ENCODE peak calls at places on chromosome 5, in ten cellular contexts. R, Y, I, O, A, H, V, B, F and W are unnamed samples. For H3K4me1, the result is how much of the 10 kb centered on the place peaks cover.

GRCh38 chr5:42423285-42424152 is at the start of gene GHR:
- DNase-seq in H (peak), R (peak), B (peak), V (peak), A (peak), F (peak), O (peak), Y (peak), I (peak), W (peak)

GRCh38 chr5:146410272-146410671 is 36.9 kb upstream of the TCERG1 start:
- DNase-seq in A (no peak), V (no peak), R (no peak), I (no peak), B (no peak), O (no peak), Y (no peak), H (no peak), F (no peak), W (no peak)

GRCh38 chr5:178093129-178093528 is 20.2 kb upstream of the N4BP3 start:
- DNase-seq in B (no peak), A (no peak), V (no peak), Y (no peak), O (no peak), F (no peak), H (no peak), I (no peak), R (no peak), W (no peak)

GRCh38 chr5:44885903-44886302 is 77.2 kb downstream of the MRPS30 start:
- DNase-seq in B (no peak), O (peak), H (no peak), A (no peak), Y (no peak), V (no peak), R (no peak), F (no peak), I (no peak), W (no peak)

GRCh38 chr5:132227485-132228240 is at the start of gene P4HA2:
- DNase-seq in A (peak), F (peak), Y (peak), O (peak), B (peak), R (peak), H (peak), I (peak), V (peak), W (peak)

GRCh38 chr5:55227738-55228430 is 769 bp upstream of the MCIDAS start:
- DNase-seq in H (no peak), V (no peak), Y (no peak), R (no peak), O (no peak), I (no peak), A (no peak), F (no peak), B (no peak), W (no peak)

GRCh38 chr5:35777358-35778087 is 79.2 kb upstream of the IL7R start:
- DNase-seq in F (peak), A (peak), V (peak), O (peak), R (peak), Y (peak), H (peak), B (peak), I (peak), W (peak)

GRCh38 chr5:21613971-21614488 is 1239.1 kb downstream of the CDH12 start:
- DNase-seq in A (no peak), V (no peak), F (no peak), H (no peak), R (no peak), Y (peak), I (no peak), B (no peak), O (no peak), W (no peak)

GRCh38 chr5:116759860-116760644 is 185.4 kb upstream of the SEMA6A start:
- DNase-seq in H (no peak), A (no peak), O (no peak), I (no peak), R (no peak), B (no peak), Y (peak), F (no peak), V (no peak), W (no peak)

GRCh38 chr5:124932791-124933600 is 186.6 kb upstream of the ZNF608 start:
- DNase-seq in H (no peak), R (no peak), Y (no peak), I (peak), B (peak), O (no peak), F (peak), A (peak), V (peak), W (no peak)

GRCh38 chr5:132363431-132364112 is 5.9 kb upstream of the SLC22A5 start:
- DNase-seq in F (peak), O (no peak), R (peak), H (no peak), V (no peak), I (peak), A (peak), B (peak), Y (no peak), W (no peak)

GRCh38 chr5:158140120-158140778 is 281.3 kb upstream of the CLINT1 start:
- DNase-seq in A (peak), I (peak), H (no peak), F (peak), V (no peak), R (no peak), B (no peak), O (no peak), Y (no peak), W (no peak)

GRCh38 chr5:158013303-158013702 is 154.4 kb upstream of the CLINT1 start:
- DNase-seq in B (no peak), F (no peak), Y (no peak), O (no peak), H (no peak), I (no peak), A (no peak), R (no peak), V (no peak), W (no peak)

GRCh38 chr5:172529896-172530295 is 75.6 kb upstream of the SH3PXD2B start:
- DNase-seq in V (no peak), R (no peak), A (no peak), F (no peak), B (no peak), I (no peak), O (no peak), H (peak), Y (no peak), W (no peak)

GRCh38 chr5:132907161-132907560 is 33.7 kb downstream of the LEAP2 start:
- DNase-seq in I (no peak), R (no peak), Y (no peak), F (no peak), A (no peak), O (no peak), B (no peak), H (no peak), V (no peak), W (no peak)

GRCh38 chr5:14502291-14502690 is 79.3 kb upstream of the OTULINL start:
- DNase-seq in B (no peak), V (no peak), Y (no peak), H (no peak), F (no peak), I (no peak), R (no peak), A (no peak), O (no peak), W (no peak)

GRCh38 chr5:14741721-14742426 is 77.4 kb downstream of the OTULIN start:
- DNase-seq in V (no peak), R (no peak), Y (no peak), I (no peak), B (no peak), O (no peak), H (no peak), F (no peak), A (no peak), W (no peak)

GRCh38 chr5:128532776-128533175 is 5.3 kb downstream of the FBN2 start:
- DNase-seq in O (no peak), I (no peak), R (no peak), A (no peak), Y (no peak), V (no peak), F (no peak), H (no peak), B (no peak), W (no peak)
- H3K4me3 ChIP-seq in O (no peak), I (no peak), R (no peak), A (no peak), Y (no peak), V (no peak), F (no peak), H (no peak), B (no peak), W (no peak)

DNA sequence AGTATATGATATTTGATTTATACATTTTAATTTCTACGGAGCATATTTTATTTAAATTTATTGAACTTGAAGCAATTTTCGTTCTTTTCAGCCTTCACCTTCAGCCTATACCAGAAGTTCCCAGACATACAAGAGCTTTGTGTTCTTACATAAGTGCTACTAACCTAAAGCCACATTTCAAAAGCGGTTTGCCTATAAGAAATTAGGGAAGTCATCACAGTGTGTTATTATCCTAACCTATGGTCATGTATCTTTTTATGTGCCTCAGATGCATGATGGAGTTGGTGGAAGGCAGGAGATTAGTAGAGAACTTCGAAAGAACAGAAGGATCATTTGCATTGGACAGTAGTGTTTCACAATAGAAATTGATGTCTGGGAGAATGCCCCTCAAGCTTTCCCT is 3.1 kb downstream of the KIF2A start:
- DNase-seq in I (no peak), V (no peak), F (no peak), Y (no peak), A (no peak), B (no peak), R (no peak), H (no peak), O (no peak), W (no peak)
- TF ChIP-seq CTCF in I (no peak), V (no peak), F (no peak), Y (no peak), A (no peak), B (no peak), R (no peak), H (no peak), O (no peak), W (no peak)

DNA sequence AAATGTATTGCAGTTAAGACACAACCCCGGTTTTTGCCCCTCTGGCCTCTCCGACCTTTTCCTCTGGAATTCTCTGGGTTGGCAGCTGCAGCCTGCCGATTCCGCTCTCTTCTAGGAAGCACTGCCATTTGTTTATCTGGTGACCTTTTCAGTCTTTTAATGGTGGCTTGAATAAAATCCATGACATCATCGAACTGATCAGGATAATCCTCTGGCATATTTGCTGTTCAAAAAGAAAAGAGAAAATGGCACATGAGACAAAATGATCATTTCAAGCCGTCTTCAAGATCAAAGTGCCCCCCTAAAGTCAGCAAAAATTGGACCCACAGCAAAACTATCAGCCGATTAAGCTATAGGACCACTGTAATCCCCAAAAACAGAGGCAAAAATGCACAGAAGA is 23.9 kb downstream of the GDNF start:
- DNase-seq in F (no peak), O (no peak), A (no peak), I (no peak), B (no peak), R (no peak), H (no peak), Y (no peak), V (no peak), W (no peak)
- H3K4me1 ChIP-seq in F (under half), O (under half), A (under half), I (under half), B (under half), R (under half), H (under half), Y (under half), V (under half), W (under half)

DNA sequence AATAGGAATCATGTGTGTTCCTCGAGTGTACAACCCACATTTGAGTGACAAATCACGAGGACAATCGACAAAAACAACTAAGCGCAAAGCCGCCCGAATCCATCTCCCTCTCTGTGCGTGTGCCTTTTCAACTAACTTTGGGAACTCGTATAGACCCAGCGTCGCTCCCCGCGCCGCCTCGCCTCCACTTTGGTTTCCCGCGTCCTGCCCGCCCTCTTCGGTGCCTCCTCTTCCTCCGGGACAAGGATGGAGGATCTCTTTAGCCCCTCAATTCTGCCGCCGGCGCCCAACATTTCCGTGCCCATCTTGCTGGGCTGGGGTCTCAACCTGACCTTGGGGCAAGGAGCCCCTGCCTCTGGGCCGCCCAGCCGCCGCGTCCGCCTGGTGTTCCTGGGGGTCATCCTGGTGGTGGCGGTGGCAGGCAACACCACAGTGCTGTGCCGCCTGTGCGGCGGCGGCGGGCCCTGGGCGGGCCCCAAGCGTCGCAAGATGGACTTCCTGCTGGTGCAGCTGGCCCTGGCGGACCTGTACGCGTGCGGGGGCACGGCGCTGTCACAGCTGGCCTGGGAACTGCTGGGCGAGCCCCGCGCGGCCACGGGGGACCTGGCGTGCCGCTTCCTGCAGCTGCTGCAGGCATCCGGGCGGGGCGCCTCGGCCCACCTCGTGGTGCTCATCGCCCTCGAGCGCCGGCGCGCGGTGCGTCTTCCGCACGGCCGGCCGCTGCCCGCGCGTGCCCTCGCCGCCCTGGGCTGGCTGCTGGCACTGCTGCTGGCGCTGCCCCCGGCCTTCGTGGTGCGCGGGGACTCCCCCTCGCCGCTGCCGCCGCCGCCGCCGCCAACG is at the start of gene GPR150:
- DNase-seq in Y (peak), B (peak), I (peak), R (peak), V (peak), F (peak), A (no peak), H (peak), O (peak), W (peak)
- H3K4me3 ChIP-seq in Y (peak), B (peak), I (peak), R (peak), V (peak), F (peak), A (peak), H (peak), O (peak), W (peak)

DNA sequence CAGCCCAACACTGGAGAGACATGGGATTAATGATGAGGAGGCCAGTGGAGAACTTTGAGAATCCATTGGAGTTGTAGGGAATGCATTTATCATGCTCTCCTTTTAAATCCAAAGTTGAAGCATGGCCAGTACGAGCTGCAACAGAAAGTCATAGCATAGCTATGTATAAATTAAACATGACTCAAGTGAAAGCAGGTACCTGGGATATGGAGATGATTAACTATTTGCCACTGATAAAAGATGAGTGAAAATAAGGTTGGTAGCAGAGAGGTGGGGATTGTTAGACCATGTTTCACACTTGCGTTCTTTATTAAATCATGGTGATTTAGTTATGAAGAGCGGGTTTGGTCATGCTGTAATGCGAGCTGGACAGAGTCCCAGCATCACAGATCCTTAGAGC is 189.6 kb downstream of the ARHGEF28 start:
- DNase-seq in Y (no peak), O (no peak), R (no peak), I (no peak), B (no peak), H (no peak), A (no peak), V (no peak), F (no peak), W (no peak)
- TF ChIP-seq CTCF in Y (no peak), O (no peak), R (no peak), I (no peak), B (no peak), H (no peak), A (no peak), V (no peak), F (no peak), W (no peak)

GRCh38 chr5:59259238-59259637 is 634.3 kb downstream of the PDE4D start:
- DNase-seq in H (no peak), V (no peak), A (no peak), B (no peak), I (no peak), O (no peak), F (no peak), Y (no peak), R (no peak), W (no peak)
- H3K4me1 ChIP-seq in H (under half), V (under half), A (under half), B (under half), I (under half), O (under half), F (under half), Y (under half), R (half or more), W (under half)

GRCh38 chr5:33688041-33688980 is 203.5 kb downstream of the ADAMTS12 start:
- DNase-seq in Y (no peak), O (no peak), I (peak), A (no peak), R (no peak), F (no peak), H (no peak), V (no peak), B (no peak), W (no peak)
- H3K4me3 ChIP-seq in Y (no peak), O (no peak), I (no peak), A (no peak), R (no peak), F (no peak), H (no peak), V (no peak), B (no peak), W (no peak)

DNA sequence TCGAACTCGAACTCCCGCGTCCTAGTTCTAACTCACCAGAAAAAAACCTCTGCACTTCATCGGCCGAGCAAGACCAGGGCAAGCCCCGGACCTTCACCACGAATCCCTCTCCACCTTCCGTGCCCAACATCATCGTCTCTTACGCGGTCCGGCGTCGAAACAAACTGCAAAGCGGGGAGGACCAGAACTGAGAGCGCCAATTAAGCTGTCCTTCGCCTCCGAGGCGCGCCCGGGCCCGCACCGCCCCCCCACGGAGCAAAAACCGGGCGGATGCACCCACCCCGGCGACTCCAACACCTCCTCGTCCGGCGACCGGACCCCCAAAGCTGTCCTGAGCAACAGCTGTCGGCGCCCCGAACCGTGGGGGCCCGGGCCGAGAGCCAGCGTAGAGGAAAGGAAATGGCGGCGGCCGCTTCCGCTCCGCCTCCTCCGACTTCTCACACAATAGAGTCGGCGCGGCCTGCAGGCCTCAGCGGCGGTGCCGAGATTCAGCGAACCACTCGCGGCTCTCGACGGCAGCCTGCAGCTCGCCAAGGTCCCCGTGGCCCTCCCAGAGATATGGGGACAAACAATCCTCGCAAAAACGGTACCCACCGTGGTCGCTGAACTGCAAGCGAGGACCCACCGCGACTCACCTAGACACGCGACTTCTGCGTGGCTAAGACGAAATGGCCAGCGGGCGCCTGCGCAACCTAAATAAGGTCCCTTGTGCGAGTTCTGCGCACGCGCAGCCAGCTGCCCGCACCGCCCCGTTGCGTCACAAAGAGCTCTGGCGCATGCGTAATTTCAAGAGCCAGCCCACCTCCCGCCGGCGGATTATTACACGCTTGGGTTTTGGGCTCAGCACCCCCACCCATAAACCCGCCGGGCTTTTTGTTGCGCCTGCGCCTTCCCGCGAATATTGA is at the start of gene HNRNPH1:
- DNase-seq in B (peak), F (peak), H (peak), I (peak), O (peak), V (peak), A (peak), R (peak), Y (peak), W (peak)
- TF ChIP-seq CTCF in B (no peak), F (no peak), H (no peak), I (no peak), O (no peak), V (no peak), A (peak), R (peak), Y (no peak), W (no peak)

DNA sequence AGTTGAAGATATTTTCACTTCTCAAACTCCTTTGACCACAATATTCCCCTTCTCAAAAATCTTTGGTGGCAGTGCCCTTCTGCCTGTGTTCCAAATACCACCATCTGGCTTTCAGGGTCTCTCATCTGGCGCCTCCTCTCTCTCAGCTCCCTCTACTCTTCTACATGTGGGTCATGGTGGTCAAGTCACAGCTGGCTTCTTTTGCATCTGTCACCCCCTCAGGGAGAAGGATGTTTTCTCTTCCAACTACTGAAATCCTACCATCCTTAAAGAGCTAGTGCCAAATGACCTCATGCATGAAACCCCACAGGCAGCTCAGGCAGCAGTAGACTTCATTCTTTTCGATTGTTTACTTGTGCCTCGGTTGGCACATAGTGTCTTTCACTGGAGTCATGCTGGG is 219.1 kb downstream of the DCP2 start:
- DNase-seq in H (no peak), O (no peak), Y (no peak), F (no peak), B (no peak), R (no peak), I (no peak), A (no peak), V (no peak), W (no peak)
- H3K4me1 ChIP-seq in H (under half), O (under half), Y (under half), F (under half), B (under half), R (under half), I (under half), A (under half), V (half or more), W (under half)

GRCh38 chr5:174721522-174722432 is 2.6 kb upstream of the MSX2 start:
- DNase-seq in O (no peak), H (no peak), V (no peak), I (no peak), Y (no peak), B (no peak), A (no peak), R (no peak), F (no peak), W (no peak)
- H3K4me3 ChIP-seq in O (no peak), H (no peak), V (no peak), I (no peak), Y (peak), B (peak), A (no peak), R (peak), F (no peak), W (peak)